ENCODE peak calls at places on chromosomes 16 and 17, in eight cellular contexts. Y is T-helper 2 cell; U is left ventricle myocardium superior; O is MM.1S; H is HFF-Myc; E is stimulated activated naive CD4-positive, alpha-beta T cell; J is cardiac muscle cell; M is NCI-H1105. S is an unnamed sample.

GRCh38 chr16:66382966-66383299 is 16.4 kb downstream of the CDH5 start:
- DNase-seq in Y (no peak), O (no peak), E (no peak), U (no peak), M (no peak), H (peak; percentile 86), J (peak; percentile 68), S (no peak)

GRCh38 chr16:77833906-77834599 is 45.7 kb downstream of the VAT1L start:
- DNase-seq in J (no peak), E (no peak), U (no peak), Y (no peak), M (no peak), O (no peak), H (peak; percentile 9), S (no peak)

GRCh38 chr17:71667661-71668060 is 453.2 kb upstream of the SOX9 start:
- DNase-seq in M (no peak), Y (no peak), J (no peak), U (no peak), O (no peak), H (no peak), E (no peak), S (no peak)

GRCh38 chr17:16931318-16932060 is 40.4 kb downstream of the TNFRSF13B start:
- DNase-seq in H (no peak), M (no peak), E (no peak), J (no peak), O (no peak), Y (no peak), U (peak; percentile 20), S (no peak)

GRCh38 chr17:752620-753219 is 656 bp upstream of the GEMIN4 start:
- DNase-seq in Y (peak; percentile 15), O (no peak), U (peak; percentile 82), H (no peak), E (no peak), M (no peak), J (no peak), S (no peak)

GRCh38 chr17:83149761-83150251 is 70.4 kb downstream of the METRNL start:
- DNase-seq in H (no peak), U (no peak), J (no peak), Y (no peak), O (no peak), M (no peak), E (no peak), S (no peak)

GRCh38 chr17:65297384-65297783 is 160.2 kb downstream of the RGS9 start:
- DNase-seq in E (no peak), Y (no peak), H (no peak), O (no peak), U (no peak), J (no peak), M (no peak), S (no peak)

GRCh38 chr17:72517413-72518237 is 396.8 kb downstream of the SOX9 start:
- DNase-seq in U (no peak), E (no peak), H (no peak), O (no peak), J (no peak), M (no peak), Y (no peak), S (no peak)

GRCh38 chr17:57720636-57721035 is 24.5 kb downstream of the CCDC182 start:
- DNase-seq in Y (no peak), M (no peak), J (no peak), H (no peak), O (no peak), E (no peak), U (no peak), S (no peak)

GRCh38 chr16:72723781-72724180 is 324.1 kb downstream of the ZFHX3 start:
- DNase-seq in J (no peak), H (no peak), U (no peak), O (no peak), M (no peak), Y (no peak), E (no peak), S (no peak)

GRCh38 chr17:66426397-66427033 is 124.1 kb downstream of the PRKCA start:
- DNase-seq in E (peak; percentile 19), O (peak; percentile 42), M (no peak), U (no peak), J (no peak), H (no peak), Y (peak; percentile 2), S (peak; percentile 7)

GRCh38 chr17:65395924-65396323 is 165.5 kb downstream of the AXIN2 start:
- DNase-seq in U (no peak), H (no peak), J (no peak), E (no peak), Y (no peak), O (no peak), M (no peak), S (no peak)

GRCh38 chr17:73030501-73030911 is 62.0 kb downstream of the SLC39A11 start:
- DNase-seq in Y (no peak), H (no peak), O (no peak), M (no peak), E (no peak), U (no peak), J (no peak), S (no peak)

GRCh38 chr16:89297156-89297869 is 79.8 kb downstream of the ZNF778 start:
- DNase-seq in H (no peak), M (no peak), O (no peak), E (no peak), U (peak; percentile 17), Y (no peak), J (no peak), S (no peak)

GRCh38 chr16:87470332-87470731 is 22.5 kb downstream of the ZCCHC14 start:
- DNase-seq in Y (no peak), H (no peak), J (no peak), O (no peak), E (no peak), U (no peak), M (no peak), S (no peak)

GRCh38 chr17:4509402-4509801 is 10.7 kb downstream of the SPNS2 start:
- DNase-seq in E (no peak), H (no peak), U (no peak), Y (no peak), O (peak; percentile 19), J (no peak), M (no peak), S (no peak)

GRCh38 chr16:65725156-65725845 is 603.4 kb upstream of the CDH11 start:
- DNase-seq in U (no peak), E (no peak), Y (no peak), H (no peak), O (no peak), J (no peak), M (no peak), S (no peak)

GRCh38 chr17:48497103-48497502 is 33.7 kb downstream of the HOXB1 start:
- DNase-seq in Y (no peak), M (no peak), H (no peak), J (no peak), O (no peak), U (no peak), E (no peak), S (no peak)

GRCh38 chr17:3030096-3030495 is 33.3 kb downstream of the OR1D5 start:
- DNase-seq in J (no peak), O (no peak), H (peak; percentile 29), M (no peak), E (no peak), Y (no peak), U (no peak), S (no peak)

GRCh38 chr17:80360396-80360795 is 54.6 kb upstream of the ENDOV start:
- DNase-seq in O (no peak), J (no peak), H (no peak), Y (no peak), E (no peak), M (no peak), U (no peak), S (no peak)

GRCh38 chr16:50717109-50717893 is 23.9 kb downstream of the NOD2 start:
- DNase-seq in O (no peak), H (no peak), E (no peak), J (no peak), U (no peak), M (no peak), Y (no peak), S (no peak)

GRCh38 chr16:82344157-82344556 is 174.1 kb upstream of the MPHOSPH6 start:
- DNase-seq in J (peak; percentile 24), O (no peak), H (no peak), E (no peak), M (no peak), Y (no peak), U (no peak), S (no peak)

GRCh38 chr17:77379065-77379428 is 238.3 kb downstream of the SEC14L1 start:
- DNase-seq in M (no peak), H (no peak), Y (no peak), J (no peak), O (no peak), U (no peak), E (no peak), S (no peak)

GRCh38 chr17:50269477-50270429 is 4.5 kb upstream of the TMEM92 start:
- DNase-seq in O (peak; percentile 73), J (peak; percentile 67), Y (peak; percentile 51), H (peak; percentile 85), E (peak; percentile 35), M (peak; percentile 0), U (peak; percentile 78), S (peak; percentile 33)

GRCh38 chr16:4140652-4141051 is 24.4 kb upstream of the ADCY9 start:
- DNase-seq in M (no peak), U (no peak), O (no peak), J (no peak), Y (no peak), E (no peak), H (no peak), S (no peak)

GRCh38 chr17:78147315-78147998 is 1.3 kb downstream of the C17orf99 start:
- DNase-seq in Y (no peak), M (no peak), J (no peak), O (peak; percentile 68), H (no peak), U (no peak), E (no peak), S (no peak)

GRCh38 chr17:52041123-52041617 is 117.3 kb downstream of the CA10 start:
- DNase-seq in J (no peak), M (no peak), U (no peak), H (no peak), E (no peak), Y (no peak), O (no peak), S (no peak)

GRCh38 chr17:28982191-28982793 is 23.5 kb downstream of the SEZ6 start:
- DNase-seq in O (peak; percentile 87), H (no peak), Y (no peak), E (peak; percentile 10), M (no peak), J (no peak), U (no peak), S (peak; percentile 30)

GRCh38 chr17:35476283-35476820 is 27.8 kb upstream of the SLFN13 start:
- DNase-seq in H (no peak), J (no peak), O (no peak), Y (no peak), E (no peak), U (no peak), M (no peak), S (no peak)

GRCh38 chr16:70476272-70477020 is 22.1 kb downstream of the FCSK start:
- DNase-seq in O (peak; percentile 31), M (no peak), H (peak; percentile 81), U (no peak), J (no peak), Y (peak; percentile 5), E (no peak), S (no peak)

GRCh38 chr16:3656491-3657468 is 2.3 kb downstream of the DNASE1 start:
- DNase-seq in J (no peak), U (no peak), O (no peak), M (no peak), E (no peak), H (no peak), Y (no peak), S (no peak)

GRCh38 chr16:68473358-68474064 is 25.2 kb upstream of the SMPD3 start:
- DNase-seq in Y (no peak), U (no peak), E (no peak), O (no peak), J (no peak), H (no peak), M (no peak), S (no peak)

GRCh38 chr16:83669456-83669855 is 138.3 kb upstream of the HSBP1 start:
- DNase-seq in M (no peak), J (no peak), H (no peak), U (no peak), E (no peak), Y (no peak), O (no peak), S (no peak)

GRCh38 chr17:49031965-49032928 is 35.1 kb downstream of the IGF2BP1 start:
- DNase-seq in E (peak; percentile 21), Y (no peak), H (peak; percentile 50), M (peak; percentile 39), U (no peak), J (peak; percentile 85), O (peak; percentile 77), S (peak; percentile 4)